ENCODE peak calls at places on chromosomes 1 and 21, in four cellular contexts. A is mesendoderm, J is neuronal stem cell, W is IMR-90. L is an unnamed sample.

GRCh38 chr1:19735419-19736127 is 64.1 kb downstream of the TMCO4 start:
- DNase-seq in A (no peak), W (peak), J (no peak), L (peak)

GRCh38 chr1:15953791-15954201 is 22.1 kb downstream of the ZBTB17 start:
- DNase-seq in A (no peak), J (no peak), W (no peak), L (peak)

GRCh38 chr1:246642719-246643118 is 76.5 kb downstream of the CNST start:
- DNase-seq in J (no peak), A (no peak), W (no peak), L (no peak)

GRCh38 chr21:25457411-25457810 is 149.9 kb downstream of the MRPL39 start:
- DNase-seq in A (no peak), W (peak), J (no peak), L (peak)

GRCh38 chr21:24290151-24290833 is 1317.0 kb downstream of the MRPL39 start:
- DNase-seq in J (no peak), A (peak), W (no peak), L (no peak)

GRCh38 chr1:159012495-159012894 is 2.8 kb downstream of the IFI16 start:
- DNase-seq in A (no peak), W (peak), J (no peak), L (peak)

GRCh38 chr1:2270260-2271100 is 42.4 kb downstream of the SKI start:
- DNase-seq in J (peak), A (no peak), W (no peak), L (peak)

GRCh38 chr1:113812661-113813135 is 422 bp upstream of the RSBN1 start:
- DNase-seq in J (no peak), W (no peak), A (peak), L (no peak)

GRCh38 chr1:53703174-53703573 is 35.8 kb downstream of the GLIS1 start:
- DNase-seq in W (no peak), J (no peak), A (no peak), L (no peak)

GRCh38 chr21:39263372-39263771 is 50.1 kb downstream of the BRWD1 start:
- DNase-seq in J (no peak), A (no peak), W (peak), L (peak)

GRCh38 chr21:39269620-39270019 is 43.8 kb downstream of the BRWD1 start:
- DNase-seq in J (no peak), A (no peak), W (no peak), L (no peak)

GRCh38 chr21:39265603-39266002 is 47.8 kb downstream of the BRWD1 start:
- DNase-seq in A (no peak), W (no peak), J (no peak), L (no peak)
- H2BK15ac ChIP-seq in A (no peak), W (no peak), J (no peak), L (no peak)

GRCh38 chr1:10639301-10640078 is 157.0 kb downstream of the CASZ1 start:
- DNase-seq in J (no peak), W (no peak), A (peak), L (peak)
- H2BK5ac ChIP-seq in J (no peak), W (no peak), A (no peak), L (no peak)

GRCh38 chr1:117633423-117633822 is 27.6 kb downstream of the TENT5C start:
- DNase-seq in J (no peak), W (no peak), A (no peak), L (no peak)
- H2BK15ac ChIP-seq in J (no peak), W (no peak), A (no peak), L (no peak)

GRCh38 chr1:39102537-39103320 is 76.6 kb downstream of the NDUFS5 start:
- DNase-seq in W (peak), J (peak), A (peak), L (peak)

GRCh38 chr1:39105061-39105840 is 79.1 kb downstream of the NDUFS5 start:
- DNase-seq in J (no peak), W (peak), A (peak), L (peak)

GRCh38 chr1:39105841-39106765 is 80.0 kb downstream of the NDUFS5 start:
- DNase-seq in A (peak), J (no peak), W (no peak), L (peak)

GRCh38 chr1:39104158-39105060 is 78.3 kb downstream of the NDUFS5 start:
- DNase-seq in W (no peak), J (no peak), A (peak), L (peak)

GRCh38 chr1:39103321-39104157 is 77.4 kb downstream of the NDUFS5 start:
- DNase-seq in W (peak), A (no peak), J (no peak), L (peak)
- H2BK5ac ChIP-seq in W (peak), A (no peak), J (no peak), L (peak)

GRCh38 chr1:160064746-160065145 is 5.2 kb downstream of the KCNJ10 start:
- DNase-seq in W (no peak), A (peak), J (no peak), L (no peak)
- H2BK15ac ChIP-seq in W (no peak), A (no peak), J (no peak), L (no peak)

DNA sequence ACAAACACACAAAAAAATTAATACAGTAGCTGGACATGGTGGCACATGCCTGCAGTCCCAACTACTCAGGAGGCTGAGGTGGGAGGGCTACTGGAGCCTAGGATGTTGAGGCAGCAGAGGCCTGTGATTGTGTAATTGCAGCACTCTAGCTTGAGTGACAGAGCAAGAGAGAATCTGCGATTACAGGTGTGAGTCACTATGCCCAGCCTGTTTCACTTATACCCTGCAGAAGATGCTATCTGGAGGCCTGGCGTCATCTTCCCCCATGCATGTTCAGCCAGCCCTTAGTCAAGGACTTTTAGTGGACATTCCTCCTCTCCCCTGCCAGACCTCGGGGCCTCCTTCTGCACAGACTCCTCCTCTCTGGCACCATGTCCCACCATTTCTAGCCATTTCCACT is 36.3 kb upstream of the RCC2 start:
- DNase-seq in A (no peak), W (peak), J (no peak), L (peak)
- H2BK5ac ChIP-seq in A (no peak), W (no peak), J (no peak), L (no peak)

GRCh38 chr1:206004269-206004800 is 1.1 kb upstream of the RAB7B start:
- DNase-seq in A (no peak), J (no peak), W (no peak), L (no peak)
- H2BK15ac ChIP-seq in A (no peak), J (no peak), W (peak), L (no peak)

GRCh38 chr1:26280333-26281042 is 602 bp downstream of the SH3BGRL3 start:
- DNase-seq in W (peak), A (peak), J (no peak), L (peak)
- H2BK5ac ChIP-seq in W (peak), A (no peak), J (no peak), L (peak)

GRCh38 chr1:32239790-32240139 is 7.3 kb upstream of the FAM167B start:
- DNase-seq in A (no peak), W (no peak), J (no peak), L (no peak)

GRCh38 chr1:32239335-32239734 is 7.7 kb upstream of the FAM167B start:
- DNase-seq in W (no peak), J (no peak), A (no peak), L (no peak)

GRCh38 chr1:32241011-32241763 is 5.8 kb upstream of the FAM167B start:
- DNase-seq in J (peak), W (peak), A (peak), L (peak)

GRCh38 chr1:32242341-32242851 is 4.6 kb upstream of the FAM167B start:
- DNase-seq in W (no peak), A (no peak), J (no peak), L (peak)

DNA sequence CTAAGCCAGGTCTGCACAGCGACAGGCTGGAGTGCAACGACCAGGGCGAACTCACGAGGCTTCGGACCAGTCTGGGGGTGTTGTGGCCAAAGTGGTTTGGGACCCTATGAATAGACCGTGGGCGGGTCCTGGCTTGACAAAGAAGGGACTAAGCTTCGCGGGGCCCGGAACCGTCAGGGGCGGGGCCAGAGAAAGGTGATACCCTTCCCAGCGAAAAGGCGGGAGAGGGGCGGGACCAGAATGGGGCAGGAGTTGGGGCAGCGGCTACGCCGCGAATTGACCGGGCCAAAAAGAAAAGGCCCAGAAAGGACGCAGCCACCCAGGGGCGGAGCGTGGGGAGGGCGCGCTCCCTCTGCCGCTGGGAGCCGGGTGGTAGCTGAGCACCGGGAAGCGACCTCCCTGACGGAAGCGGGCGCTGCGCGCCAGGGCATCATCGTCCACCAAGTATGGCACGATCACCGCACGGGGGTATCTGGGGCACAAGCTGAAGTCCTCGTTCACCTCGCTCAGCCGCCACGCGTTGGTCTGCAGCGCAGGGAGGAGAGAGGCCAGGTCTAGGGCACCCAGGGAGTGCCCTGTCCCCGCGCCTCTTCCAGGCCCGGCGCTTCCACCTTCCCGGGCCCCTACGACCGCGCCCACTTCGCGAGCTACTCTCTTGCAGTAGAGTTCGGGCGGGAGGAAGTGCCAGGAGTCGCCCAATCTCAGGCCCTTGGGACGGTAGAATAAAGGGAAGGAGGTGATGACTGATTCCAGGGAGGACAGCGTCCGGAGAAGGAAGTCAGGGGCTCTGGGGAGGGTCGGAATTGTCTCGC is 6.7 kb upstream of the FAM167B start:
- DNase-seq in J (peak), W (peak), A (peak), L (peak)
- H2BK15ac ChIP-seq in J (peak), W (peak), A (no peak), L (peak)

GRCh38 chr1:62227496-62227895 is 32.8 kb downstream of the L1TD1 start:
- DNase-seq in W (no peak), A (no peak), J (no peak), L (no peak)
- H2BK5ac ChIP-seq in W (no peak), A (no peak), J (no peak), L (no peak)